ENCODE peak calls at places on chromosome 22, in nine cellular contexts. L, X, T, B, M, K, W, H and F are unnamed samples.

GRCh38 chr22:22440188-22440587 is 68.4 kb downstream of the ZNF280B start:
- DNase-seq in M (no peak), W (no peak), L (no peak), T (no peak), H (no peak), X (no peak), B (no peak), K (no peak), F (no peak)

GRCh38 chr22:44263547-44263946 is 49.2 kb downstream of the SHISAL1 start:
- DNase-seq in W (no peak), L (no peak), B (no peak), X (no peak), M (no peak), K (no peak), T (no peak), H (no peak), F (no peak)

GRCh38 chr22:17046949-17047348 is 37.9 kb upstream of the IL17RA start:
- DNase-seq in K (no peak), W (no peak), L (no peak), X (no peak), M (no peak), H (no peak), B (no peak), T (no peak), F (no peak)

GRCh38 chr22:45842141-45842831 is 134.7 kb downstream of the WNT7B start:
- DNase-seq in H (no peak), B (no peak), M (no peak), X (no peak), T (peak; percentile 77), L (no peak), W (no peak), K (no peak), F (peak; percentile 39)

GRCh38 chr22:41579297-41579996 is 10.2 kb downstream of the PMM1 start:
- DNase-seq in T (no peak), X (no peak), H (peak; percentile 63), W (no peak), M (no peak), L (no peak), K (no peak), B (no peak), F (no peak)

GRCh38 chr22:44307509-44308169 is 5.1 kb downstream of the SHISAL1 start:
- DNase-seq in X (no peak), L (no peak), K (no peak), B (no peak), W (no peak), T (peak; percentile 19), M (peak; percentile 73), H (no peak), F (no peak)

GRCh38 chr22:20938272-20938671 is 21.1 kb downstream of the CRKL start:
- DNase-seq in X (no peak), T (no peak), H (no peak), W (no peak), M (no peak), L (no peak), B (no peak), K (no peak), F (no peak)

GRCh38 chr22:23673826-23674690 is 16.8 kb upstream of the RGL4 start:
- DNase-seq in B (no peak), X (no peak), K (no peak), H (no peak), W (no peak), L (no peak), M (no peak), T (no peak), F (no peak)

GRCh38 chr22:47564158-47564450 is 801.7 kb downstream of the TBC1D22A start:
- DNase-seq in M (no peak), X (no peak), B (peak; percentile 70), H (no peak), L (no peak), K (no peak), W (no peak), T (no peak), F (no peak)

GRCh38 chr22:47564651-47565050 is 802.2 kb downstream of the TBC1D22A start:
- DNase-seq in K (no peak), M (no peak), T (no peak), X (no peak), B (peak; percentile 90), W (no peak), L (no peak), H (no peak), F (no peak)

GRCh38 chr22:47565607-47566006 is 803.2 kb downstream of the TBC1D22A start:
- DNase-seq in X (no peak), L (no peak), M (no peak), W (no peak), T (no peak), K (no peak), B (peak; percentile 85), H (no peak), F (no peak)

GRCh38 chr22:47561766-47562165 is 799.3 kb downstream of the TBC1D22A start:
- DNase-seq in W (no peak), B (peak; percentile 85), K (no peak), L (no peak), H (no peak), X (no peak), M (no peak), T (no peak), F (no peak)

GRCh38 chr22:47563406-47564157 is 801.1 kb downstream of the TBC1D22A start:
- DNase-seq in L (no peak), T (no peak), K (no peak), B (no peak), M (no peak), W (no peak), X (no peak), H (no peak), F (no peak)
- H3K9me3 ChIP-seq in L (no peaks in the 10 kb centered on the region), T (peaks cover 43% of the 10 kb centered on the region), K (no peaks in the 10 kb centered on the region), B (no peaks in the 10 kb centered on the region), M (no peaks in the 10 kb centered on the region), W (no peaks in the 10 kb centered on the region), X (no peaks in the 10 kb centered on the region), H (no peaks in the 10 kb centered on the region), F (no peaks in the 10 kb centered on the region)

GRCh38 chr22:35317680-35318290 is 18.1 kb downstream of the TOM1 start:
- DNase-seq in K (no peak), W (no peak), T (no peak), H (no peak), L (no peak), M (no peak), X (no peak), B (no peak), F (no peak)

GRCh38 chr22:35319244-35319985 is 19.7 kb downstream of the TOM1 start:
- DNase-seq in H (no peak), M (no peak), K (no peak), X (no peak), L (no peak), B (no peak), T (no peak), W (no peak), F (no peak)

GRCh38 chr22:35315141-35315854 is 15.6 kb downstream of the TOM1 start:
- DNase-seq in M (no peak), L (no peak), T (no peak), H (no peak), B (no peak), K (peak; percentile 5), W (no peak), X (no peak), F (peak; percentile 20)

GRCh38 chr22:35315855-35316745 is 16.4 kb downstream of the TOM1 start:
- DNase-seq in W (no peak), T (no peak), K (peak; percentile 0), M (no peak), B (no peak), X (no peak), H (peak; percentile 89), L (no peak), F (peak; percentile 88)

GRCh38 chr22:35318346-35319215 is 18.9 kb downstream of the TOM1 start:
- DNase-seq in M (no peak), H (peak; percentile 85), B (no peak), W (no peak), K (no peak), X (no peak), L (no peak), T (no peak), F (no peak)
- TF ChIP-seq POLR2A in M (no peak), H (no peak), B (no peak), W (no peak), K (no peak), X (no peak), L (no peak), T (no peak), F (no peak)

GRCh38 chr22:48536691-48537591 is 1290.7 kb downstream of the BRD1 start:
- DNase-seq in T (no peak), B (no peak), W (no peak), K (peak; percentile 49), M (no peak), L (peak; percentile 32), H (peak; percentile 50), X (no peak), F (peak; percentile 31)

GRCh38 chr22:48539261-48539660 is 1288.4 kb downstream of the BRD1 start:
- DNase-seq in K (no peak), X (no peak), T (no peak), B (no peak), W (no peak), M (no peak), H (no peak), L (no peak), F (no peak)

GRCh38 chr22:48538291-48538820 is 1289.3 kb downstream of the BRD1 start:
- DNase-seq in W (no peak), T (no peak), M (no peak), B (no peak), K (no peak), H (no peak), X (no peak), L (no peak), F (no peak)

GRCh38 chr22:48545976-48546375 is 1281.7 kb downstream of the BRD1 start:
- DNase-seq in M (no peak), H (no peak), X (no peak), K (no peak), T (no peak), B (no peak), W (no peak), L (no peak), F (no peak)

DNA sequence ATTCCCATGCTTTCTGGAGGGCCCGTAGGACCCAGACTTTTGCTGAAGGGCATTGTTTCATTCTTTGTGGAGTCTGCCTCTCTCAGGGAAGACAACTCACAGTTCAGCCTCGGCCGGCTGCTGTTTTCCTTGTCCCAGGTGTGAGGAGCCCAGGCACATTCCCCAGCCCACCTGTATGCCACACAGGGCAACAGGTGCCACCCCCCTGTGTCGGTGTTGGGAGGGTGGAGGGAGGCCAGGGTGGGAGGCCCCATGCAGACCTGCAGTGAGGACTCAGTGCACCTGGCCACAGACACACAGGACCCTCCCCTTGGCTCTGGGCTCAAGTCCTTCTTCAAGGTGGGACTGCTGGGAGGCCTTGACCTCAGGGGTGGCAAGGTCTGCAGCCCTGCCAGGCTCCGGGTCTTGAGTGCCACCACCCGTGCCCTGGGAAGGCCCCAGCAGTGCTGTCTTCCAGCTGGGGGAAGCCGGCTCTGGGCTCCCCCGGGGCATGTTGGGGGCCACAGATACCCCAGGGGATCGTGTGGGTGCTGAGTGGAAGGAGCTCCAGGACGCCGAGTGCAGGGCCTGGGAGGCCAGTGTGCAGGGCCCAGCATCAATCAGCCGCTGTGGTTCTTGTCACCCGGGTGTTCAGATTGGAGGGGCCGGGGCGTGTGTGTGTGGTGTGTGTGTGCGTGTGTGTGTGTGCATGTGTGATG is 1286.1 kb downstream of the BRD1 start:
- DNase-seq in X (no peak), M (no peak), K (no peak), T (no peak), B (no peak), L (no peak), W (no peak), H (no peak), F (no peak)
- H3K9me3 ChIP-seq in X (no peaks in the 10 kb centered on the region), M (no peaks in the 10 kb centered on the region), K (no peaks in the 10 kb centered on the region), T (peaks cover 68% of the 10 kb centered on the region), B (no peaks in the 10 kb centered on the region), L (no peaks in the 10 kb centered on the region), W (no peaks in the 10 kb centered on the region), H (no peaks in the 10 kb centered on the region), F (no peaks in the 10 kb centered on the region)

DNA sequence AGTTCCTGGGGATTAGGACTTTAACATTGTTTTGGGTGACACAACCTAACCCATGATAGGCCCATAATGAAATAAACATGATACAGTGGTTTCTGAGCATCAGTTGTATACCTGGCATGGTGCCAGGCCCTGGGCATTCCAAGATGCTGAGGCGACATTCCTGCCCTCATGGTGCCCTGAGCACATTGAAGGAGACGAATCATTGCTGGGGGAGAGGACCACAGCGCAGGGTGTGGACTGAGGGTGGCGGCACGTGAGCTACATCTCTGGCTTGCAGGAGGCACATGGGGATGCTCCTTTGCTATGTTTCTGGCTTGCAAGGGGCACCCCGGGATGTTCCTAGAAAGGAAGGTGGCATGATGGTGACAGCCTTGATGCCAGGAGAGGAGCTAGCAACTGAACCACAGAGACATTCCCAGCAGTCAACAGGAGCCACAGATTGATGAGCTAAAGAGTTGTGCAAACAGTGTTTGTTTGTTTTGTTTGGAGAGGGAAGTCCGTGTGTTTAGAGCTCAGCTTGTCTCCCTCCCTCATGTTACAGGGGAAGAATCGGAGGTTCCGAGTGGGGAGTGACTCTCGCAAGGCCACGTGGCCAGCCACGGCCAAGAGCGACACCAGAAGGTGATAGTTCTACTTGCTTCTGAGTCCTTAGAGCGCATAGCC is 106.4 kb downstream of the MIAT start:
- DNase-seq in T (peak; percentile 45), X (peak; percentile 97), M (no peak), L (no peak), W (no peak), K (no peak), H (no peak), B (no peak), F (no peak)
- TF ChIP-seq POLR2A in T (no peak), X (no peak), M (no peak), L (no peak), W (no peak), K (no peak), H (no peak), B (no peak), F (no peak)